ENCODE peak calls at places on chromosome 7, in four cellular contexts. O is AG04450, J is fibroblast of the aortic adventitia, X is mammary epithelial cell. D is an unnamed sample.

GRCh38 chr7:97846945-97847344 is 25.3 kb downstream of the ASNS start:
- DNase-seq in X (no peak), J (no peak), O (no peak), D (no peak)

GRCh38 chr7:105691692-105692564 is 110.6 kb upstream of the EFCAB10 start:
- DNase-seq in O (peak), X (peak), J (peak), D (peak)

GRCh38 chr7:65979583-65980477 is 2.2 kb downstream of the GUSB start:
- DNase-seq in J (no peak), O (no peak), X (no peak), D (no peak)

GRCh38 chr7:130352335-130353074 is 7.9 kb downstream of the CPA5 start:
- DNase-seq in J (peak), O (no peak), X (peak), D (no peak)

GRCh38 chr7:158301221-158301620 is 286.4 kb downstream of the PTPRN2 start:
- DNase-seq in J (no peak), O (no peak), X (no peak), D (no peak)

GRCh38 chr7:7201583-7202374 is 19.4 kb downstream of the C1GALT1 start:
- DNase-seq in O (no peak), X (peak), J (no peak), D (no peak)

GRCh38 chr7:17408904-17409290 is 110.4 kb downstream of the AHR start:
- DNase-seq in J (no peak), X (peak), O (no peak), D (no peak)

GRCh38 chr7:139393621-139394215 is 34.0 kb downstream of the LUC7L2 start:
- DNase-seq in O (no peak), J (no peak), X (no peak), D (no peak)

GRCh38 chr7:27179503-27180430 is 5.3 kb downstream of the HOXA11 start:
- DNase-seq in X (peak), O (no peak), J (peak), D (no peak)

GRCh38 chr7:20310963-20311742 is 19.5 kb upstream of the ITGB8 start:
- DNase-seq in O (no peak), J (peak), X (peak), D (no peak)

GRCh38 chr7:43658718-43659548 is 70.4 kb downstream of the COA1 start:
- DNase-seq in J (peak), X (peak), O (no peak), D (no peak)

GRCh38 chr7:115471891-115472290 is 550.0 kb downstream of the MDFIC start:
- DNase-seq in X (no peak), O (no peak), J (peak), D (peak)

GRCh38 chr7:157383868-157384267 is 47.1 kb downstream of the DNAJB6 start:
- DNase-seq in O (no peak), J (no peak), X (no peak), D (no peak)

GRCh38 chr7:94296886-94297285 is 97.8 kb upstream of the COL1A2 start:
- DNase-seq in X (no peak), J (no peak), O (no peak), D (no peak)

GRCh38 chr7:105309235-105310156 is 79.2 kb downstream of the SRPK2 start:
- DNase-seq in O (no peak), X (no peak), J (no peak), D (no peak)

GRCh38 chr7:2272031-2272430 is 30.0 kb downstream of the NUDT1 start:
- DNase-seq in X (no peak), O (no peak), J (no peak), D (no peak)